ENCODE peak calls at places on chromosomes 12 and 14, in nine cellular contexts. A is NB4; Q is M059J; C is NCI-H748 treated with DMSO at 0.1 percent for 48 hours; K is anterior cingulate cortex; G is midbrain; S is pons; L is Jurkat, Clone E6-1; Y is choroid plexus epithelial cell. T is an unnamed sample.

GRCh38 chr12:130162267-130162666 is at the start of gene FZD10:
- DNase-seq in A (no peak), Q (no peak), C (no peak), K (no peak), G (peak), S (no peak), L (no peak), Y (no peak), T (no peak)

GRCh38 chr14:104678901-104679705 is 10.3 kb upstream of the INF2 start:
- DNase-seq in A (no peak), Q (no peak), C (no peak), K (no peak), G (peak), S (peak), L (no peak), Y (no peak), T (peak)

GRCh38 chr14:59333235-59333634 is 131.9 kb downstream of the GPR135 start:
- DNase-seq in A (no peak), Q (no peak), C (no peak), K (no peak), G (no peak), S (no peak), L (no peak), Y (peak), T (no peak)

GRCh38 chr12:63787306-63787705 is 7.6 kb downstream of the RXYLT1 start:
- DNase-seq in A (no peak), Q (peak), C (no peak), K (no peak), G (no peak), S (no peak), L (no peak), Y (no peak), T (no peak)

GRCh38 chr12:91643763-91644162 is 461.1 kb upstream of the DCN start:
- DNase-seq in A (no peak), Q (no peak), C (no peak), K (no peak), G (no peak), S (no peak), L (no peak), Y (no peak), T (no peak)

GRCh38 chr12:109798691-109799090 is 34.5 kb downstream of the TRPV4 start:
- DNase-seq in A (no peak), Q (no peak), C (no peak), K (no peak), G (no peak), S (no peak), L (no peak), Y (no peak), T (no peak)

GRCh38 chr14:99679543-99679942 is 4.6 kb upstream of the CYP46A1 start:
- DNase-seq in A (no peak), Q (no peak), C (no peak), K (no peak), G (no peak), S (no peak), L (no peak), Y (no peak), T (no peak)

GRCh38 chr14:31190220-31190605 is 17.4 kb downstream of the HECTD1 start:
- DNase-seq in A (no peak), Q (no peak), C (no peak), K (no peak), G (no peak), S (no peak), L (no peak), Y (no peak), T (no peak)

GRCh38 chr14:74655597-74656389 is 43.8 kb upstream of the LTBP2 start:
- DNase-seq in A (peak), Q (peak), C (no peak), K (no peak), G (no peak), S (no peak), L (no peak), Y (peak), T (no peak)

GRCh38 chr12:6200266-6201198 is at the start of gene CD9:
- DNase-seq in A (peak), Q (peak), C (peak), K (peak), G (peak), S (no peak), L (no peak), Y (no peak), T (no peak)

GRCh38 chr12:53935562-53936341 is 2.9 kb upstream of the HOXC13 start:
- DNase-seq in A (no peak), Q (no peak), C (no peak), K (no peak), G (no peak), S (no peak), L (no peak), Y (no peak), T (no peak)

GRCh38 chr12:92065018-92065499 is 80.6 kb downstream of the BTG1 start:
- DNase-seq in A (no peak), Q (peak), C (peak), K (no peak), G (peak), S (peak), L (no peak), Y (peak), T (peak)

GRCh38 chr12:84484796-84485195 is 427.8 kb downstream of the SLC6A15 start:
- DNase-seq in A (no peak), Q (no peak), C (no peak), K (no peak), G (no peak), S (no peak), L (no peak), Y (no peak), T (no peak)

GRCh38 chr14:22249775-22250174 is 339.2 kb downstream of the DAD1 start:
- DNase-seq in A (no peak), Q (no peak), C (no peak), K (no peak), G (no peak), S (no peak), L (no peak), Y (no peak), T (no peak)

GRCh38 chr12:93742086-93742934 is 65.1 kb downstream of the CRADD start:
- DNase-seq in A (peak), Q (peak), C (peak), K (peak), G (peak), S (peak), L (no peak), Y (peak), T (peak)

GRCh38 chr12:5499566-5500325 is 67.8 kb downstream of the NTF3 start:
- DNase-seq in A (no peak), Q (peak), C (no peak), K (no peak), G (no peak), S (no peak), L (no peak), Y (no peak), T (no peak)

GRCh38 chr12:92987362-92987761 is 58.3 kb upstream of the EEA1 start:
- DNase-seq in A (peak), Q (peak), C (peak), K (no peak), G (peak), S (peak), L (peak), Y (peak), T (peak)

T was measured in globus pallidus.